ENCODE peak calls at places on chromosomes 12 and 14, in four cellular contexts. O is epithelial cell of esophagus, E is PC-9, F is astrocyte of the cerebellum. C is an unnamed sample.

GRCh38 chr12:60752589-60752988 is 1156.8 kb downstream of the SLC16A7 start:
- DNase-seq in O (no peak), E (no peak), F (no peak), C (no peak)

GRCh38 chr14:57559561-57559960 is 65.9 kb upstream of the CCDC198 start:
- DNase-seq in O (no peak), E (no peak), F (no peak), C (no peak)

GRCh38 chr14:64296561-64296960 is 2.4 kb upstream of the ESR2 start:
- DNase-seq in O (peak; percentile 75), E (peak; percentile 38), F (no peak), C (peak; percentile 61)

GRCh38 chr12:128969480-128970055 is 116.3 kb downstream of the GLT1D1 start:
- DNase-seq in O (no peak), E (no peak), F (no peak), C (peak; percentile 5)

GRCh38 chr12:92107621-92108131 is 38.0 kb downstream of the BTG1 start:
- DNase-seq in O (no peak), E (no peak), F (no peak), C (no peak)

GRCh38 chr14:85463512-85463911 is 66.4 kb upstream of the FLRT2 start:
- DNase-seq in O (peak; percentile 43), E (no peak), F (no peak), C (no peak)

GRCh38 chr14:72516936-72517408 is 376.9 kb downstream of the DPF3 start:
- DNase-seq in O (peak; percentile 76), E (no peak), F (peak; percentile 80), C (no peak)

GRCh38 chr12:53623986-53624385 is 2.2 kb downstream of the ATF7 start:
- DNase-seq in O (peak; percentile 10), E (no peak), F (peak; percentile 42), C (no peak)

GRCh38 chr12:51934080-51934479 is 17.4 kb upstream of the ACVR1B start:
- DNase-seq in O (no peak), E (no peak), F (no peak), C (no peak)

GRCh38 chr12:49335118-49335954 is 1.7 kb downstream of the C1QL4 start:
- DNase-seq in O (no peak), E (no peak), F (no peak), C (no peak)

GRCh38 chr14:65958664-65959562 is 527.3 kb upstream of the CCDC196 start:
- DNase-seq in O (peak; percentile 30), E (no peak), F (no peak), C (peak; percentile 26)

GRCh38 chr12:16300222-16300621 is 22.7 kb upstream of the SLC15A5 start:
- DNase-seq in O (peak; percentile 3), E (no peak), F (no peak), C (no peak)

GRCh38 chr14:64880382-64881121 is 845 bp upstream of the SPTB start:
- DNase-seq in O (no peak), E (no peak), F (no peak), C (peak; percentile 30)

GRCh38 chr12:11797317-11797913 is 147.9 kb downstream of the ETV6 start:
- DNase-seq in O (no peak), E (no peak), F (peak; percentile 71), C (no peak)

GRCh38 chr14:43316427-43316826 is 1190.7 kb downstream of the FSCB start:
- DNase-seq in O (no peak), E (no peak), F (no peak), C (no peak)

GRCh38 chr12:82857276-82857675 is 170.6 kb downstream of the TMTC2 start:
- DNase-seq in O (no peak), E (no peak), F (no peak), C (no peak)

GRCh38 chr14:30813182-30813581 is 61.2 kb upstream of the COCH start:
- DNase-seq in O (no peak), E (no peak), F (no peak), C (no peak)

GRCh38 chr12:108099085-108099484 is 30.0 kb upstream of the WSCD2 start:
- DNase-seq in O (no peak), E (no peak), F (no peak), C (no peak)

GRCh38 chr14:35956376-35957000 is 130.3 kb downstream of the BRMS1L start:
- DNase-seq in O (no peak), E (no peak), F (no peak), C (no peak)

GRCh38 chr12:57899010-57899662 is 42.2 kb upstream of the ATP23 start:
- DNase-seq in O (peak; percentile 82), E (no peak), F (peak; percentile 34), C (peak; percentile 77)

GRCh38 chr12:10652192-10652591 is 21.7 kb downstream of the STYK1 start:
- DNase-seq in O (no peak), E (no peak), F (no peak), C (no peak)
- TF ChIP-seq CTCF in O (no peak), E (no peak), F (no peak), C (no peak)

DNA sequence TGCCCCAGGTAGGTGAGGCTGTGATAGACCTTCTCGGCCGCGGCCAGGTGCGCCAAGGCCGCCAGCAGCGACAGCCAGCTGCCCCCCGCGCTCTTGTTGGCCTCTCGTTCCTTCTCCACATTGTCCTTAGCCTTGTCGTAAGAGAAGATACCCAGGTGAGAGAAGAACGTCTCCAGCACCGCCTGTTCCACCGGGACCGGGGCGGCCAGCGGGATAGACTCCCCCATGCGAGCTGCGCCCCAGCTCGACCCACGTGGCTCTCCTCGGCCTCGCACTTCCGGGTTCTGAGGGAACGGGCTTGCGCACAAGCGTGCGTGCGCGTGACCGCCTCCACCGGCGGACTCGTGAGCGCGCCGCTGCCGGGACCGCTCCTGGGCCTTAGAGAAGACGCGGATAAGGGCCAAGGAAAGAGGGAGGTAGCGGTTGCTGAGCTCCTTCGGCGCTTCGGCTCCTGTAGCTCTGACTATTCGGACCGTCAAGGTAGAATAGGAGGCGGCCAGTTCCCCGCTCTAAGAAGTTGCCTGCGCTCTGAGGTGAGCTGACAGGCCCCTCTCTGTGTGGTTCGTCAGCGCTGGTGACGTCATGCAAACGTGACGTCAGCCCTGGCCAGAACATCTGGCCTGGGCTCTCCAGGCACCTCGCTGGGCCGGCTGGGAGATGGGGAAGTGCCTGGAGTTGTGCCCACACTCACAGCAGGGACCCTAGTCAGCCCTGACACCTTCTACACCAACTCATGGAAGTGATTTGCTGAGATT is at the start of gene KICS2:
- DNase-seq in O (peak; percentile 97), E (peak; percentile 80), F (peak; percentile 81), C (peak; percentile 90)
- TF ChIP-seq CTCF in O (no peak), E (no peak), F (no peak), C (no peak)

GRCh38 chr12:47901285-47902093 is 3.3 kb downstream of the VDR start:
- DNase-seq in O (no peak), E (no peak), F (no peak), C (no peak)

GRCh38 chr12:47899466-47899865 is 5.3 kb downstream of the VDR start:
- DNase-seq in O (no peak), E (no peak), F (no peak), C (no peak)

GRCh38 chr12:47902131-47902639 is 2.6 kb downstream of the VDR start:
- DNase-seq in O (no peak), E (no peak), F (no peak), C (no peak)

GRCh38 chr12:47900101-47900479 is 4.7 kb downstream of the VDR start:
- DNase-seq in O (no peak), E (no peak), F (no peak), C (no peak)

DNA sequence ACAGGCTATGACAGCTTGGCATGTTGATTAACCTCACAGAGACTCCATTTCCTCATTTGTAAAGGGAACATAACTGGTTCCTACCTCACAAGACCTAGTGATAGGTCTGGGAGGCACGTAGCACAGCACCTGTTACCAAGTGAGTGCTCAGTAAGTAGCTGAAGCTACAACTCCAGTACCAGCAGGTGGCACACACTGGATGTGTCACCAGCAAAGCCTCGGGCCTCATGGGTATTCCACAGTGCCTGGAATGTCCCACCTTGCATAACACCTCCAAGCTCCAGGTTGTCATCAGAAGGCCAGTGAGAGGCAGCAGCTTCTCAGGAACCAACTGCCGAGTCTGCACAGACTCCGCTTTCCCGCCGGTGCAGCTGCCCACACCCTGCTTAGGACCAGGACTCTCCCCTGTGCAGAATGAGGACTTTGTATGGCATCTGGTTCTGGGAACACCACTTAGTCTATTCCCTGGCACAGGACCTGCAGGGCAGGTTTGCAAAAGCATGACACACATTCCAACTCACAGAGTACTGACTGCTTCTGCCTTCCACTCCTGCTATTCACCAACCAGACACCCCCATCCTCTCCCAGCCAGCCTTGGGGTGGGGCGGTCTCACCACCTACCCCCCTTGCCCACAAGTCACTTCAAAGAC is 4.2 kb downstream of the VDR start:
- DNase-seq in O (peak; percentile 87), E (peak; percentile 93), F (no peak), C (no peak)
- TF ChIP-seq CTCF in O (peak; percentile 55), E (peak; percentile 66), F (no peak), C (no peak)

GRCh38 chr12:39505025-39505424 is 62.1 kb upstream of the KIF21A start:
- DNase-seq in O (peak; percentile 35), E (peak; percentile 71), F (peak; percentile 33), C (no peak)

GRCh38 chr12:39505562-39505961 is 62.6 kb upstream of the KIF21A start:
- DNase-seq in O (no peak), E (no peak), F (no peak), C (no peak)

GRCh38 chr12:39499296-39499695 is 56.4 kb upstream of the KIF21A start:
- DNase-seq in O (peak; percentile 88), E (no peak), F (no peak), C (no peak)

GRCh38 chr12:39502657-39503056 is 59.7 kb upstream of the KIF21A start:
- DNase-seq in O (no peak), E (no peak), F (peak; percentile 55), C (no peak)

DNA sequence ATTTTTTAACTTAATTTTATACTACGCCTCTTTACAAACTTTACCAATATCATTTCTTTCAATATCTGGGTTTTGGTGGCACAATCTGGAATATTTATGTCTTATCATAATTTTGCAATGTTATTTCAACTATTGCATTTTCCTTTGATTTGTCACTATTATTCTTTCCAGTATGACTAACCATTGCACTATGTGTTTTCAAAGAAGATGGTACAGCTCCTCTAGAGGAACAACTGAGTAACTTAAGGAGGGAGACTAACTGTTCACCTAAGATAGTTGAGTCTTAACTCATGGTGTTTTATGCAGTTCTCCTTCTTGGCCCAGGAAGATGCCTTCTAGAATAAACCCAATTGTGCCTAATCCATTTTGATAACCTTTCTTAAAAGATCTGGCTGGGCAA is 60.5 kb upstream of the KIF21A start:
- DNase-seq in O (peak; percentile 76), E (peak; percentile 71), F (peak; percentile 9), C (peak; percentile 72)
- TF ChIP-seq CTCF in O (peak; percentile 49), E (peak; percentile 37), F (no peak), C (peak; percentile 8)